ENCODE peak calls at places on chromosome 9, in ten cellular contexts. One of them, this sample, is unnamed.

GRCh38 chr9:109972026-109973005 is 192.3 kb downstream of the PALM2AKAP2 start:
- DNase-seq in tibial nerve: no peak
- DNase-seq in GM10248: peak
- DNase-seq in BJ: no peak
- DNase-seq in fibroblast of lung: no peak
- DNase-seq in hepatocyte: no peak
- DNase-seq in right lobe of liver: no peak
- DNase-seq in coronary artery: no peak
- DNase-seq in tibial artery: no peak
- DNase-seq in chondrocyte: no peak
- DNase-seq in this sample: peak

GRCh38 chr9:82091100-82091499 is 102.5 kb downstream of the SPATA31D1 start:
- DNase-seq in coronary artery: no peak
- DNase-seq in chondrocyte: no peak
- DNase-seq in tibial nerve: no peak
- DNase-seq in hepatocyte: no peak
- DNase-seq in BJ: no peak
- DNase-seq in tibial artery: no peak
- DNase-seq in fibroblast of lung: no peak
- DNase-seq in GM10248: no peak
- DNase-seq in right lobe of liver: no peak
- DNase-seq in this sample: no peak

GRCh38 chr9:17520264-17521058 is 58.4 kb upstream of the SH3GL2 start:
- DNase-seq in fibroblast of lung: no peak
- DNase-seq in BJ: no peak
- DNase-seq in tibial artery: no peak
- DNase-seq in GM10248: no peak
- DNase-seq in coronary artery: no peak
- DNase-seq in tibial nerve: no peak
- DNase-seq in chondrocyte: no peak
- DNase-seq in hepatocyte: no peak
- DNase-seq in right lobe of liver: no peak
- DNase-seq in this sample: no peak

GRCh38 chr9:130239741-130240241 is 25.8 kb upstream of the HMCN2 start:
- DNase-seq in tibial artery: no peak
- DNase-seq in BJ: no peak
- DNase-seq in coronary artery: no peak
- DNase-seq in right lobe of liver: peak
- DNase-seq in fibroblast of lung: peak
- DNase-seq in GM10248: peak
- DNase-seq in hepatocyte: no peak
- DNase-seq in chondrocyte: peak
- DNase-seq in tibial nerve: no peak
- DNase-seq in this sample: peak

GRCh38 chr9:13215791-13216554 is 63.5 kb downstream of the MPDZ start:
- DNase-seq in hepatocyte: no peak
- DNase-seq in coronary artery: no peak
- DNase-seq in fibroblast of lung: no peak
- DNase-seq in chondrocyte: no peak
- DNase-seq in tibial artery: no peak
- DNase-seq in GM10248: no peak
- DNase-seq in tibial nerve: no peak
- DNase-seq in BJ: no peak
- DNase-seq in right lobe of liver: no peak
- DNase-seq in this sample: no peak

GRCh38 chr9:21174671-21175070 is 8.2 kb upstream of the IFNA21 start:
- DNase-seq in BJ: no peak
- DNase-seq in hepatocyte: no peak
- DNase-seq in tibial nerve: no peak
- DNase-seq in GM10248: no peak
- DNase-seq in right lobe of liver: no peak
- DNase-seq in coronary artery: no peak
- DNase-seq in chondrocyte: no peak
- DNase-seq in fibroblast of lung: no peak
- DNase-seq in tibial artery: no peak
- DNase-seq in this sample: no peak

GRCh38 chr9:137178201-137178938 is 6.5 kb upstream of the TMEM210 start:
- DNase-seq in tibial nerve: no peak
- DNase-seq in fibroblast of lung: no peak
- DNase-seq in GM10248: no peak
- DNase-seq in tibial artery: no peak
- DNase-seq in coronary artery: no peak
- DNase-seq in chondrocyte: no peak
- DNase-seq in right lobe of liver: no peak
- DNase-seq in hepatocyte: no peak
- DNase-seq in BJ: no peak
- DNase-seq in this sample: no peak

GRCh38 chr9:110351009-110351467 is 13.4 kb upstream of the TXNDC8 start:
- DNase-seq in tibial artery: no peak
- DNase-seq in GM10248: no peak
- DNase-seq in hepatocyte: no peak
- DNase-seq in BJ: peak
- DNase-seq in coronary artery: no peak
- DNase-seq in right lobe of liver: no peak
- DNase-seq in fibroblast of lung: peak
- DNase-seq in tibial nerve: no peak
- DNase-seq in chondrocyte: no peak
- DNase-seq in this sample: no peak

GRCh38 chr9:127021664-127022337 is 100.6 kb downstream of the ANGPTL2 start:
- DNase-seq in GM10248: no peak
- DNase-seq in fibroblast of lung: peak
- DNase-seq in hepatocyte: peak
- DNase-seq in right lobe of liver: no peak
- DNase-seq in BJ: peak
- DNase-seq in chondrocyte: no peak
- DNase-seq in tibial artery: peak
- DNase-seq in tibial nerve: peak
- DNase-seq in coronary artery: peak
- DNase-seq in this sample: no peak

GRCh38 chr9:81804306-81804705 is 115.0 kb upstream of the TLE1 start:
- DNase-seq in chondrocyte: no peak
- DNase-seq in tibial nerve: no peak
- DNase-seq in right lobe of liver: no peak
- DNase-seq in BJ: peak
- DNase-seq in tibial artery: no peak
- DNase-seq in hepatocyte: no peak
- DNase-seq in fibroblast of lung: no peak
- DNase-seq in GM10248: no peak
- DNase-seq in coronary artery: no peak
- DNase-seq in this sample: no peak

GRCh38 chr9:3455712-3456111 is 70.1 kb downstream of the RFX3 start:
- DNase-seq in tibial nerve: no peak
- DNase-seq in tibial artery: no peak
- DNase-seq in BJ: no peak
- DNase-seq in chondrocyte: no peak
- DNase-seq in fibroblast of lung: no peak
- DNase-seq in hepatocyte: no peak
- DNase-seq in GM10248: no peak
- DNase-seq in coronary artery: no peak
- DNase-seq in right lobe of liver: no peak
- DNase-seq in this sample: no peak

GRCh38 chr9:109907400-109907799 is 127.4 kb downstream of the PALM2AKAP2 start:
- DNase-seq in hepatocyte: no peak
- DNase-seq in coronary artery: no peak
- DNase-seq in chondrocyte: no peak
- DNase-seq in fibroblast of lung: no peak
- DNase-seq in tibial artery: peak
- DNase-seq in tibial nerve: no peak
- DNase-seq in BJ: no peak
- DNase-seq in GM10248: peak
- DNase-seq in right lobe of liver: peak
- DNase-seq in this sample: no peak

GRCh38 chr9:128818839-128819715 is 777 bp downstream of the ENDOG start:
- DNase-seq in BJ: no peak
- DNase-seq in coronary artery: no peak
- DNase-seq in right lobe of liver: no peak
- DNase-seq in GM10248: peak
- DNase-seq in chondrocyte: no peak
- DNase-seq in tibial artery: no peak
- DNase-seq in hepatocyte: peak
- DNase-seq in tibial nerve: no peak
- DNase-seq in fibroblast of lung: no peak
- DNase-seq in this sample: peak

GRCh38 chr9:126347911-126348760 is 21.5 kb downstream of the MVB12B start:
- DNase-seq in GM10248: no peak
- DNase-seq in tibial artery: no peak
- DNase-seq in BJ: no peak
- DNase-seq in chondrocyte: no peak
- DNase-seq in tibial nerve: no peak
- DNase-seq in right lobe of liver: no peak
- DNase-seq in coronary artery: no peak
- DNase-seq in hepatocyte: no peak
- DNase-seq in fibroblast of lung: no peak
- DNase-seq in this sample: no peak

GRCh38 chr9:38178282-38178681 is 109.3 kb upstream of the SHB start:
- DNase-seq in hepatocyte: no peak
- DNase-seq in fibroblast of lung: no peak
- DNase-seq in GM10248: no peak
- DNase-seq in BJ: no peak
- DNase-seq in tibial artery: no peak
- DNase-seq in coronary artery: no peak
- DNase-seq in chondrocyte: no peak
- DNase-seq in right lobe of liver: no peak
- DNase-seq in tibial nerve: no peak
- DNase-seq in this sample: no peak

GRCh38 chr9:25207402-25207801 is 470.8 kb downstream of the TUSC1 start:
- DNase-seq in BJ: no peak
- DNase-seq in coronary artery: no peak
- DNase-seq in fibroblast of lung: no peak
- DNase-seq in chondrocyte: no peak
- DNase-seq in right lobe of liver: peak
- DNase-seq in tibial artery: no peak
- DNase-seq in GM10248: no peak
- DNase-seq in hepatocyte: no peak
- DNase-seq in tibial nerve: no peak
- DNase-seq in this sample: no peak

GRCh38 chr9:137221477-137222111 is 446 bp downstream of the RNF208 start:
- DNase-seq in tibial nerve: no peak
- DNase-seq in coronary artery: no peak
- DNase-seq in BJ: no peak
- DNase-seq in GM10248: no peak
- DNase-seq in tibial artery: no peak
- DNase-seq in chondrocyte: no peak
- DNase-seq in right lobe of liver: peak
- DNase-seq in fibroblast of lung: no peak
- DNase-seq in hepatocyte: no peak
- DNase-seq in this sample: peak

GRCh38 chr9:94918038-94918753 is 191.7 kb downstream of the AOPEP start:
- DNase-seq in tibial nerve: no peak
- DNase-seq in tibial artery: no peak
- DNase-seq in right lobe of liver: no peak
- DNase-seq in hepatocyte: no peak
- DNase-seq in GM10248: peak
- DNase-seq in chondrocyte: no peak
- DNase-seq in fibroblast of lung: no peak
- DNase-seq in coronary artery: peak
- DNase-seq in BJ: no peak
- DNase-seq in this sample: peak

GRCh38 chr9:133505901-133506652 is 18.7 kb downstream of the MYMK start:
- DNase-seq in right lobe of liver: no peak
- DNase-seq in chondrocyte: no peak
- DNase-seq in hepatocyte: no peak
- DNase-seq in tibial artery: peak
- DNase-seq in GM10248: no peak
- DNase-seq in tibial nerve: peak
- DNase-seq in BJ: no peak
- DNase-seq in fibroblast of lung: peak
- DNase-seq in coronary artery: peak
- DNase-seq in this sample: no peak

GRCh38 chr9:134642385-134643181 is 980 bp downstream of the COL5A1 start:
- DNase-seq in fibroblast of lung: peak
- DNase-seq in chondrocyte: no peak
- DNase-seq in hepatocyte: peak
- DNase-seq in BJ: peak
- DNase-seq in coronary artery: peak
- DNase-seq in right lobe of liver: no peak
- DNase-seq in GM10248: no peak
- DNase-seq in tibial nerve: peak
- DNase-seq in tibial artery: peak
- DNase-seq in this sample: no peak
- TF ChIP-seq CTCF in fibroblast of lung: peak
- TF ChIP-seq CTCF in chondrocyte: peak
- TF ChIP-seq CTCF in hepatocyte: peak
- TF ChIP-seq CTCF in BJ: peak
- TF ChIP-seq CTCF in coronary artery: no peak
- TF ChIP-seq CTCF in right lobe of liver: peak
- TF ChIP-seq CTCF in GM10248: no peak
- TF ChIP-seq CTCF in tibial nerve: peak
- TF ChIP-seq CTCF in tibial artery: no peak
- TF ChIP-seq CTCF in this sample: no peak

DNA sequence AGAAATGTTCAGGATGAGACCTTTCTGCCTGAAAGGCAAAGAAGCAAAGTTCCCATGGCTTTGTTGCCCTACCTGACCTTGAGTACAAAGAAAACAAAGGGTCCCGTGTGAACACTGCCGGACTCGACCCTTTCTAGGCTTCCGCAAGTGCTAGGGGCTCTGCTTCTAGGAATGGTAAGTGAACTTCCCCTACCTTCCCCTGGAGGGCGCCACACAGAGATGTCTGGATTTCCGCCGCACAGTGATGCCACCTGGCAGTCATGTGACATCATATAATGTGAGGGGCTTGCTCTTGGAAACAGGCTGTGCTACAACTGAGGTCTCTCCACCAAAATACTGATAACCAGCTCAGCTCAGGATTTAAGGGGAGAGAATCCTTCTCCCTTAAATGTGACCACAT is 56.6 kb downstream of the HSD17B3 start:
- DNase-seq in right lobe of liver: no peak
- DNase-seq in tibial artery: no peak
- DNase-seq in tibial nerve: no peak
- DNase-seq in chondrocyte: no peak
- DNase-seq in GM10248: no peak
- DNase-seq in fibroblast of lung: no peak
- DNase-seq in BJ: no peak
- DNase-seq in hepatocyte: no peak
- DNase-seq in coronary artery: no peak
- DNase-seq in this sample: peak
- TF ChIP-seq CTCF in right lobe of liver: no peak
- TF ChIP-seq CTCF in tibial artery: no peak
- TF ChIP-seq CTCF in tibial nerve: no peak
- TF ChIP-seq CTCF in chondrocyte: peak
- TF ChIP-seq CTCF in GM10248: no peak
- TF ChIP-seq CTCF in fibroblast of lung: peak
- TF ChIP-seq CTCF in BJ: no peak
- TF ChIP-seq CTCF in hepatocyte: no peak
- TF ChIP-seq CTCF in coronary artery: no peak
- TF ChIP-seq CTCF in this sample: no peak

GRCh38 chr9:115694014-115694413 is 459.6 kb upstream of the PAPPA start:
- DNase-seq in GM10248: no peak
- DNase-seq in fibroblast of lung: peak
- DNase-seq in chondrocyte: no peak
- DNase-seq in right lobe of liver: no peak
- DNase-seq in coronary artery: no peak
- DNase-seq in tibial nerve: no peak
- DNase-seq in hepatocyte: peak
- DNase-seq in tibial artery: no peak
- DNase-seq in BJ: peak
- DNase-seq in this sample: no peak
- TF ChIP-seq CTCF in GM10248: no peak
- TF ChIP-seq CTCF in fibroblast of lung: peak
- TF ChIP-seq CTCF in chondrocyte: peak
- TF ChIP-seq CTCF in right lobe of liver: no peak
- TF ChIP-seq CTCF in coronary artery: no peak
- TF ChIP-seq CTCF in tibial nerve: no peak
- TF ChIP-seq CTCF in hepatocyte: peak
- TF ChIP-seq CTCF in tibial artery: peak
- TF ChIP-seq CTCF in BJ: peak
- TF ChIP-seq CTCF in this sample: no peak

GRCh38 chr9:131529597-131530545 is 1.2 kb downstream of the UCK1 start:
- DNase-seq in coronary artery: no peak
- DNase-seq in fibroblast of lung: no peak
- DNase-seq in right lobe of liver: peak
- DNase-seq in chondrocyte: no peak
- DNase-seq in BJ: no peak
- DNase-seq in tibial nerve: no peak
- DNase-seq in tibial artery: no peak
- DNase-seq in GM10248: no peak
- DNase-seq in hepatocyte: no peak
- DNase-seq in this sample: no peak
- TF ChIP-seq CTCF in coronary artery: no peak
- TF ChIP-seq CTCF in fibroblast of lung: no peak
- TF ChIP-seq CTCF in right lobe of liver: no peak
- TF ChIP-seq CTCF in chondrocyte: no peak
- TF ChIP-seq CTCF in BJ: no peak
- TF ChIP-seq CTCF in tibial nerve: no peak
- TF ChIP-seq CTCF in tibial artery: no peak
- TF ChIP-seq CTCF in GM10248: no peak
- TF ChIP-seq CTCF in hepatocyte: no peak
- TF ChIP-seq CTCF in this sample: no peak

This sample was measured in activated CD8-positive, alpha-beta T cell treated with anti-CD3 and anti-CD28 coated beads for 36 hours.